ENCODE peak calls at places on chromosomes 12 and 14, in eight cellular contexts. C, T, J, F, S, Z, Q and B are unnamed samples.

GRCh38 chr12:47373554-47374150 is 293.9 kb upstream of the AMIGO2 start:
- ATAC-seq in C (no peak), T (no peak), J (no peak), F (no peak), S (no peak), Z (no peak), Q (no peak), B (no peak)

GRCh38 chr12:98154850-98155249 is 360.5 kb upstream of the TMPO start:
- ATAC-seq in C (no peak), T (no peak), J (peak), F (no peak), S (peak), Z (peak), Q (peak), B (no peak)

GRCh38 chr12:1493781-1494180 is 100.6 kb downstream of the FBXL14 start:
- ATAC-seq in C (no peak), T (no peak), J (no peak), F (no peak), S (no peak), Z (no peak), Q (no peak), B (no peak)

GRCh38 chr14:80942158-80942738 is 710 bp upstream of the CEP128 start:
- ATAC-seq in C (no peak), T (no peak), J (no peak), F (peak), S (peak), Z (peak), Q (no peak), B (no peak)

GRCh38 chr14:105021656-105022275 is 883 bp upstream of the CDCA4 start:
- ATAC-seq in C (no peak), T (no peak), J (peak), F (peak), S (no peak), Z (peak), Q (peak), B (no peak)

GRCh38 chr12:67042697-67043131 is 226.4 kb upstream of the CAND1 start:
- ATAC-seq in C (peak), T (peak), J (no peak), F (peak), S (no peak), Z (no peak), Q (peak), B (no peak)

GRCh38 chr14:69614592-69614991 is 3.2 kb downstream of the SUSD6 start:
- ATAC-seq in C (no peak), T (no peak), J (no peak), F (no peak), S (peak), Z (no peak), Q (no peak), B (no peak)

GRCh38 chr14:64733899-64734298 is 29.7 kb downstream of the PLEKHG3 start:
- ATAC-seq in C (no peak), T (no peak), J (no peak), F (no peak), S (no peak), Z (no peak), Q (no peak), B (no peak)

GRCh38 chr12:56616924-56617323 is 13.2 kb downstream of the BAZ2A start:
- ATAC-seq in C (no peak), T (no peak), J (no peak), F (peak), S (no peak), Z (no peak), Q (no peak), B (no peak)

GRCh38 chr14:61102549-61103466 is 121.8 kb downstream of the SLC38A6 start:
- ATAC-seq in C (no peak), T (no peak), J (peak), F (peak), S (peak), Z (peak), Q (peak), B (no peak)

GRCh38 chr14:75884198-75884611 is 97.6 kb downstream of the TGFB3 start:
- ATAC-seq in C (no peak), T (no peak), J (peak), F (no peak), S (peak), Z (peak), Q (peak), B (no peak)

GRCh38 chr14:72892103-72892878 is 1.6 kb downstream of the DPF3 start:
- ATAC-seq in C (no peak), T (no peak), J (no peak), F (no peak), S (peak), Z (peak), Q (peak), B (no peak)

GRCh38 chr14:69270795-69271708 is 11.1 kb downstream of the GALNT16 start:
- ATAC-seq in C (no peak), T (no peak), J (no peak), F (no peak), S (no peak), Z (peak), Q (peak), B (no peak)

DNA sequence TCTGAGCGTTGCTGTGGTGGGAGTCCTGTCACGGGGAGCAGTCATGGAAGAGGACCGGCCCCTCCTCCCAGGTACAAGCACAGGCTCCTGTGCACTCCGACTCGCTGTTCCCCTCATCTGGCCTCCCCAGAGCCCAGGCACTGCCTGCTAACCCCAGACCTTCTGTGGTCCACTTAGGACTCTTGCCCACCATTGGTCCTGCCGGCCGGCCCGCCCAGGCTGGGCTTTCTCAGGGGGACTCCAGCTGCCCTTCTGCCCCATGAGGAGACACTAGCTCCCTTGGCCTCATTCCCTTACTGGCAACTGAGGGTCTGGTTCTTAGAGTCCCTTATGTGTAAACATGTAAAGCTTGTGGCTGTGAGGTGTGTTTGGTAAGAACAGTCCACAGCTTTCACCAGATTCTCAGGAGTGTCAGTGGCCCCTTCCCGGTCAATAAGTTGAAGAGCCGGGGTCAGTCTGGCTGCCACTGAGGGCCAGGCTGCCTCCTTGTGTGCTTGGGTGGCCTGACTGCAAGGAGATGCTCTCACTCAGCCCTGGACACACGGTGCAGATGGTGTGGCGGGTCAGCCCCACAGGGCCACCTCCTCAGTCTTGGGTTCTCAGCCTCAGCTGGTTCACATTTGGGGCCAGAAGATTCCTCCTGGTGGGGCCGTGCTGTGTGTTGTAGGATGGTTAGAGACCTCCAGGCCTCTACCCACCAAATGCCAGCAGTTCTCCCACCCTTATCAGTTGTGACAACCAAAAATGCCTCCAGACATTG is 43.6 kb downstream of the DDX51 start:
- ATAC-seq in C (peak), T (peak), J (no peak), F (no peak), S (no peak), Z (no peak), Q (no peak), B (no peak)
- H3K27ac ChIP-seq in C (no peak), T (no peak), J (no peak), F (no peak), S (no peak), Z (no peak), Q (no peak), B (no peak)

DNA sequence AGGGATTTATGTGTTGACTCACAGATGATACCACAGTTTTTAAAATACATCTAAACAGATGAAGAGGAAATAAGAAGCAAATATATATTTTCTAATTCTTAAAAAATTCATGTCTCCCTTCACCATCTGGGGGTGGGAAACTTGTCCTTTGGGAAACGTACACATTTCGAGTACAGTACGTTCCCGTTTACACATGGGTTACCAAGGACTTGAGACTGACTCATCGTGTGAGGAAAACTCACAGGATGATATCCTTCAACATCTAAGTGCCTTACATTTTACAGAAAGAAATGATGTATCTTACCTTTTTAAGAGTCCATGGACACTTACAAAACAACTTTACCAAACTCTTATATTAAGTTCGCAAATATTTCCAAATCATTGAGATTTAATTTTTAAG is 16.0 kb upstream of the FBLN5 start:
- ATAC-seq in C (no peak), T (no peak), J (no peak), F (no peak), S (no peak), Z (no peak), Q (no peak), B (no peak)
- TF ChIP-seq POLR2AphosphoS5 in C (no peak), T (no peak), J (no peak), F (no peak), S (no peak), Z (no peak), Q (no peak), B (peak)

GRCh38 chr12:121238604-121239334 is 28.8 kb downstream of the P2RX4 start:
- ATAC-seq in C (no peak), T (no peak), J (no peak), F (peak), S (peak), Z (peak), Q (peak), B (no peak)
- H3K27ac ChIP-seq in C (peak), T (no peak), J (no peak), F (no peak), S (no peak), Z (no peak), Q (peak), B (no peak)

DNA sequence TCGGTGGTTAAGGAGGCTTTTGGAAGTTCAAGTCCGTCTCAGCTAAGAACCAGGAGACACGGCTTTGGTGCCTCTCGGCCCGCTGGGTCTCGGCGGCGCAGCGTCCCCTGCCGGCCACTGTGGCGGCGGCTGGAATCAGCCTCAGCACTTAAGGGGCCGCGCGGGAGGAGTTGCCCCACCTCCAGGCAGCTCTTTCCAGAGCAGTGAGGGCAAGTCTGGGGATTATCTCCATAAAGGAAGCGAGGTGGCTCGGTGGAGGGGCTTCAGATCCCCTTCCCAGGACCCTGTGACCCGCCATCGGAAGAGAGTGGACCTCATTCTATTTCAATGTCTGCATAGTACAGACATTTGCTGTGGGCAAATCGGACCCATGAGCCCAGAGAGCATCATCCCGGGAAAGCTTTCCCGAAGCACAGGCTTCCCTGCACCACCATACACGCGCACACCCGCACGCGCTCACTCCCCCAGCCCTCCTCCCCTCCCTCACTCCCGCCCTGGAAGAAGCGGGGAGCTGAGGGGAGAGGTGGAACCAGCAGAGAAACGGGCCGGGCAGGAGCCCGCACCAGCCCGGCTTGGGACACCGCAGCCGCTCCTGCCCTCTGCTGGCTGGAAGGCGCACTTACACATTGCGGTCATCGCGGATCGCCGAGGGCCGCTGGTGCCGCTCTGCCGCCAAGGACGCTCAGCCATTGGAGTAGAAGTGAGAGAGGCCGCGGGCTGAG is 15.9 kb downstream of the RNASE2 start:
- ATAC-seq in C (peak), T (peak), J (peak), F (peak), S (peak), Z (peak), Q (peak), B (peak)
- TF ChIP-seq POLR2AphosphoS5 in C (no peak), T (no peak), J (no peak), F (no peak), S (no peak), Z (no peak), Q (peak), B (no peak)